ENCODE peak calls at places on chromosomes 11 and 22, in seven cellular contexts. X, K, N, D, L, Z and W are unnamed samples.

GRCh38 chr11:70885721-70886305 is 366.6 kb downstream of the SHANK2 start:
- DNase-seq in Z (no peak), X (no peak), N (no peak), K (no peak), D (no peak), L (no peak), W (no peak)

GRCh38 chr11:120400564-120401364 is 64.6 kb downstream of the ARHGEF12 start:
- DNase-seq in N (peak; percentile 33), Z (no peak), D (peak; percentile 94), K (no peak), X (no peak), L (no peak), W (peak; percentile 59)

GRCh38 chr11:131534611-131535010 is 164.2 kb downstream of the NTM start:
- DNase-seq in Z (no peak), K (no peak), N (no peak), L (no peak), X (no peak), D (no peak), W (no peak)

GRCh38 chr22:18076060-18076497 is 1.7 kb upstream of the PEX26 start:
- DNase-seq in L (peak; percentile 59), D (peak; percentile 80), X (no peak), Z (peak; percentile 88), K (peak; percentile 62), N (peak; percentile 59), W (peak; percentile 74)

GRCh38 chr11:108654994-108655631 is 9.8 kb upstream of the DDX10 start:
- DNase-seq in Z (no peak), D (no peak), X (no peak), K (no peak), L (no peak), N (no peak), W (no peak)

GRCh38 chr22:40414838-40415505 is 44.6 kb downstream of the SGSM3 start:
- DNase-seq in X (no peak), L (no peak), Z (no peak), D (no peak), K (no peak), N (no peak), W (no peak)

GRCh38 chr11:33227578-33228261 is 29.5 kb upstream of the HIPK3 start:
- DNase-seq in Z (no peak), X (no peak), L (no peak), K (no peak), N (no peak), D (peak; percentile 8), W (no peak)

GRCh38 chr11:86577663-86578636 is 94.5 kb downstream of the ME3 start:
- DNase-seq in L (no peak), D (peak; percentile 38), X (no peak), Z (peak; percentile 91), N (peak; percentile 53), K (peak; percentile 67), W (peak; percentile 69)

GRCh38 chr11:8249482-8249881 is 14.2 kb downstream of the LMO1 start:
- DNase-seq in K (no peak), L (no peak), D (no peak), X (no peak), N (no peak), Z (peak; percentile 27), W (no peak)

GRCh38 chr11:94196363-94196762 is 67.7 kb downstream of the PANX1 start:
- DNase-seq in L (no peak), N (no peak), K (no peak), D (no peak), X (no peak), Z (no peak), W (no peak)

GRCh38 chr11:72406536-72407507 is 27.5 kb downstream of the CLPB start:
- DNase-seq in X (no peak), D (no peak), Z (peak; percentile 21), N (no peak), K (no peak), L (no peak), W (peak; percentile 13)

GRCh38 chr11:92311616-92312449 is 87.2 kb downstream of the FAT3 start:
- DNase-seq in X (no peak), Z (no peak), K (no peak), L (peak; percentile 64), D (no peak), N (no peak), W (no peak)

GRCh38 chr11:6817668-6818067 is 18.2 kb upstream of the OR6A2 start:
- DNase-seq in L (peak; percentile 87), Z (no peak), X (no peak), D (no peak), N (no peak), K (no peak), W (no peak)

GRCh38 chr11:34972892-34973291 is 56.5 kb downstream of the PDHX start:
- DNase-seq in Z (no peak), K (no peak), N (no peak), L (no peak), X (no peak), D (peak; percentile 61), W (no peak)

GRCh38 chr11:33698921-33699320 is 1.7 kb downstream of the C11orf91 start:
- DNase-seq in K (no peak), D (no peak), N (no peak), X (no peak), Z (no peak), L (no peak), W (no peak)

GRCh38 chr11:57466680-57467079 is 6.4 kb downstream of the RTN4RL2 start:
- DNase-seq in Z (no peak), X (no peak), L (no peak), N (no peak), K (no peak), D (no peak), W (no peak)

GRCh38 chr22:49887074-49887471 is 31.2 kb downstream of the ALG12 start:
- DNase-seq in Z (no peak), N (no peak), D (no peak), X (no peak), L (no peak), K (no peak), W (no peak)

GRCh38 chr22:32531955-32532818 is 57.6 kb downstream of the FBXO7 start:
- DNase-seq in X (peak; percentile 96), Z (peak; percentile 94), D (peak; percentile 82), K (peak; percentile 90), L (peak; percentile 91), N (peak; percentile 70), W (peak; percentile 93)

GRCh38 chr11:60318726-60319125 is 8.3 kb upstream of the MS4A6E start:
- DNase-seq in N (no peak), K (no peak), D (no peak), L (no peak), Z (no peak), X (no peak), W (no peak)

GRCh38 chr22:41831383-41831782 is 1.5 kb upstream of the SREBF2 start:
- DNase-seq in Z (no peak), L (no peak), N (no peak), X (no peak), K (peak; percentile 31), D (no peak), W (no peak)

GRCh38 chr22:23282089-23282501 is 101.8 kb downstream of the BCR start:
- DNase-seq in Z (peak; percentile 94), K (peak; percentile 60), N (peak; percentile 89), X (no peak), D (peak; percentile 45), L (no peak), W (peak; percentile 73)

GRCh38 chr22:18000441-18001039 is 23.8 kb downstream of the MICAL3 start:
- DNase-seq in D (no peak), N (no peak), L (no peak), K (peak; percentile 25), Z (peak; percentile 69), X (no peak), W (no peak)

GRCh38 chr11:64070301-64070656 is 34.5 kb downstream of the FLRT1 start:
- DNase-seq in X (no peak), N (no peak), L (no peak), D (no peak), K (no peak), Z (no peak), W (no peak)

GRCh38 chr11:17770048-17770652 is 35.6 kb downstream of the KCNC1 start:
- DNase-seq in K (no peak), L (peak; percentile 55), Z (no peak), X (no peak), D (no peak), N (peak; percentile 30), W (no peak)
- TF ChIP-seq CTCF in K (peak; percentile 9), L (peak; percentile 55), Z (no peak), X (no peak), D (no peak), N (no peak), W (no peak)

DNA sequence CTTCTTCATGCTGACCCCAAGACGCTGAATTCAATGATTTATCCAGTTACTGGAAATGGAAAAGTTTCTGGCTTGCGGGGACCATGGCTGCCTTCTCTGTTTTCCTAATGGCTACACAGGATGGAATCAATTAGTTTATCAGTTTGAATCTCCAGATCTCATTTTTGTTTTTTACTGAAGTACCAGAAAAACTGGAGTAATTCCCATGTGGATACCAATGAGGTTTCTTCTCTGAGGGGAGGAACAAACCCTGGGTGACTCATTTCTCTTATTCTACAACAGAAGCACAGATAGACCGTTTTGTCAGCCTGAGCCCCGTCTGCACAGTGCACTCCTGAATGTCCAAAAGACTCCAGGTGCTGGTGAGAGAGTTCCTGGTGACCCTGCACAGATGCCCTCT is 3.4 kb downstream of the ZNF195 start:
- DNase-seq in L (no peak), N (no peak), D (no peak), Z (no peak), X (no peak), K (no peak), W (no peak)
- H3K9me3 ChIP-seq in L (no peaks in the 10 kb centered on the region), N (no peaks in the 10 kb centered on the region), D (peaks cover 30% of the 10 kb centered on the region), Z (no peaks in the 10 kb centered on the region), X (no peaks in the 10 kb centered on the region), K (no peaks in the 10 kb centered on the region), W (no peaks in the 10 kb centered on the region)

GRCh38 chr11:28346721-28347120 is 238.5 kb downstream of the METTL15 start:
- DNase-seq in D (no peak), Z (no peak), X (no peak), N (no peak), L (no peak), K (no peak), W (no peak)

GRCh38 chr11:28339488-28339887 is 231.3 kb downstream of the METTL15 start:
- DNase-seq in X (no peak), D (no peak), K (no peak), N (no peak), L (no peak), Z (no peak), W (no peak)

GRCh38 chr11:28343304-28344233 is 235.4 kb downstream of the METTL15 start:
- DNase-seq in Z (no peak), K (no peak), N (no peak), X (no peak), D (peak; percentile 76), L (no peak), W (no peak)

GRCh38 chr11:28346209-28346608 is 238.0 kb downstream of the METTL15 start:
- DNase-seq in D (no peak), X (no peak), N (no peak), Z (no peak), L (no peak), K (no peak), W (no peak)

DNA sequence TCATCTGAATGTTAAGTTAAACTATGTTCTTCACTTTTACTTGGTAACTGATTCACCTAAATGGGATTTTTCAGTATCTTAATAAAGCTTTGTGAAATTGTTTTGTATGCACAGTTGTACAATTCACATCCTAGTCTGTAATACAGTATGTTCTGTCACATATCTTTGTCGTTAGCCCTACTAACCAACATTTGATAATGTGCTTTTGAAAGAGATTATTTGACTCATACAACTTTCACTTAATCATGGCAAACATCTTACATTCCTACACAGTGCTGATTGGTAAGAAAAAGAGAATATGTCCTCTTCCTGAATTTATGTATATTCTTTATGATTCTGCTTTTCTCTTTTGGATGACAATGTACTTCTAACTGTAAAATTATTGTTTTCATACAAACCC is 234.5 kb downstream of the METTL15 start:
- DNase-seq in X (no peak), N (no peak), K (no peak), D (no peak), Z (no peak), L (no peak), W (no peak)
- H3K27ac ChIP-seq in X (no peak overlapping the region), N (no peak overlapping the region), K (no peak overlapping the region), D (no peak overlapping the region), Z (peak overlapping the region; percentile 2), L (no peak overlapping the region), W (no peak overlapping the region)

GRCh38 chr11:46446343-46446751 is 54.8 kb upstream of the CHRM4 start:
- DNase-seq in N (no peak), Z (no peak), D (no peak), X (no peak), L (no peak), K (no peak), W (no peak)
- TF ChIP-seq CTCF in N (no peak), Z (no peak), D (peak; percentile 42), X (no peak), L (peak; percentile 28), K (peak; percentile 20), W (peak; percentile 38)